ENCODE peak calls at places on chromosomes 7 and 10, in seven cellular contexts. T, C, A, G, Z, Y and S are unnamed samples.

GRCh38 chr7:1240917-1241509 is 8.3 kb downstream of the UNCX start:
- DNase-seq in T (no peak), C (no peak), A (no peak), G (no peak), Z (no peak), Y (no peak), S (no peak)

GRCh38 chr10:102752934-102753664 is 9.4 kb downstream of the WBP1L start:
- DNase-seq in T (no peak), C (no peak), A (peak), G (peak), Z (peak), Y (peak), S (no peak)

GRCh38 chr7:78490526-78490925 is 692.0 kb downstream of the PHTF2 start:
- DNase-seq in T (no peak), C (no peak), A (no peak), G (no peak), Z (no peak), Y (no peak), S (no peak)

GRCh38 chr7:43636093-43636492 is 53.2 kb downstream of the STK17A start:
- DNase-seq in T (no peak), C (no peak), A (no peak), G (no peak), Z (peak), Y (no peak), S (peak)

GRCh38 chr7:44762300-44762699 is 13.7 kb downstream of the ZMIZ2 start:
- DNase-seq in T (no peak), C (no peak), A (peak), G (no peak), Z (no peak), Y (no peak), S (no peak)

GRCh38 chr7:20330176-20330796 is 414 bp upstream of the ITGB8 start:
- DNase-seq in T (no peak), C (no peak), A (peak), G (no peak), Z (peak), Y (peak), S (peak)

GRCh38 chr10:17516376-17516775 is 62.0 kb upstream of the ST8SIA6 start:
- DNase-seq in T (no peak), C (no peak), A (no peak), G (no peak), Z (no peak), Y (no peak), S (no peak)

GRCh38 chr10:1217237-1217587 is 161.0 kb downstream of the WDR37 start:
- DNase-seq in T (no peak), C (no peak), A (no peak), G (no peak), Z (no peak), Y (no peak), S (no peak)

GRCh38 chr10:14603539-14604102 is 171.1 kb downstream of the FAM107B start:
- DNase-seq in T (no peak), C (no peak), A (peak), G (no peak), Z (no peak), Y (no peak), S (no peak)

GRCh38 chr10:93921338-93921737 is 27.6 kb downstream of the SLC35G1 start:
- DNase-seq in T (no peak), C (no peak), A (peak), G (no peak), Z (no peak), Y (no peak), S (peak)

GRCh38 chr10:118865998-118866778 is 111.4 kb upstream of the CACUL1 start:
- DNase-seq in T (no peak), C (no peak), A (peak), G (no peak), Z (peak), Y (no peak), S (no peak)

GRCh38 chr7:151598045-151598444 is 78.3 kb upstream of the RHEB start:
- DNase-seq in T (no peak), C (peak), A (no peak), G (no peak), Z (peak), Y (no peak), S (no peak)

GRCh38 chr7:106071356-106071998 is 40.6 kb downstream of the SYPL1 start:
- DNase-seq in T (no peak), C (no peak), A (peak), G (peak), Z (no peak), Y (no peak), S (peak)

GRCh38 chr10:16835223-16835622 is 18.0 kb upstream of the RSU1 start:
- DNase-seq in T (no peak), C (no peak), A (no peak), G (no peak), Z (no peak), Y (no peak), S (no peak)

GRCh38 chr10:66838656-66839055 is 87.2 kb upstream of the LRRTM3 start:
- DNase-seq in T (no peak), C (no peak), A (no peak), G (no peak), Z (no peak), Y (no peak), S (no peak)

GRCh38 chr7:81842361-81842760 is 72.5 kb upstream of the HGF start:
- DNase-seq in T (no peak), C (no peak), A (no peak), G (no peak), Z (no peak), Y (no peak), S (no peak)

GRCh38 chr7:90453259-90453891 is 16.1 kb upstream of the PTTG1IP2 start:
- DNase-seq in T (no peak), C (no peak), A (no peak), G (no peak), Z (no peak), Y (no peak), S (no peak)

GRCh38 chr10:91887075-91887899 is 22.0 kb downstream of the FGFBP3 start:
- DNase-seq in T (peak), C (no peak), A (peak), G (no peak), Z (peak), Y (no peak), S (no peak)

GRCh38 chr10:130500251-130501000 is 364.2 kb downstream of the GLRX3 start:
- DNase-seq in T (no peak), C (no peak), A (no peak), G (no peak), Z (no peak), Y (no peak), S (no peak)

GRCh38 chr7:110977127-110977776 is 113.7 kb upstream of the LRRN3 start:
- DNase-seq in T (no peak), C (no peak), A (no peak), G (no peak), Z (no peak), Y (no peak), S (no peak)

GRCh38 chr10:59290448-59290847 is 71.9 kb downstream of the FAM13C start:
- DNase-seq in T (no peak), C (no peak), A (peak), G (no peak), Z (peak), Y (no peak), S (no peak)

GRCh38 chr7:155373359-155374273 is 75.9 kb downstream of the INSIG1 start:
- DNase-seq in T (no peak), C (no peak), A (peak), G (no peak), Z (no peak), Y (no peak), S (no peak)
- TF ChIP-seq JUND in T (no peak), C (no peak), A (no peak), G (no peak), Z (no peak), Y (no peak), S (no peak)

GRCh38 chr10:101308051-101308450 is 45.9 kb upstream of the BTRC start:
- DNase-seq in T (no peak), C (no peak), A (no peak), G (no peak), Z (no peak), Y (no peak), S (no peak)
- TF ChIP-seq JUND in T (no peak), C (no peak), A (no peak), G (no peak), Z (no peak), Y (no peak), S (no peak)

GRCh38 chr7:134200970-134201369 is 73.8 kb downstream of the LRGUK start:
- DNase-seq in T (no peak), C (no peak), A (no peak), G (no peak), Z (no peak), Y (peak), S (no peak)
- TF ChIP-seq JUND in T (no peak), C (no peak), A (no peak), G (no peak), Z (no peak), Y (no peak), S (no peak)

GRCh38 chr10:62205750-62206399 is 62.8 kb downstream of the RTKN2 start:
- DNase-seq in T (no peak), C (no peak), A (no peak), G (no peak), Z (no peak), Y (no peak), S (no peak)
- TF ChIP-seq JUND in T (no peak), C (no peak), A (no peak), G (no peak), Z (no peak), Y (no peak), S (no peak)

GRCh38 chr10:7303067-7303629 is 107.7 kb downstream of the SFMBT2 start:
- DNase-seq in T (no peak), C (no peak), A (no peak), G (no peak), Z (no peak), Y (no peak), S (no peak)

GRCh38 chr10:7300327-7300726 is 110.5 kb downstream of the SFMBT2 start:
- DNase-seq in T (no peak), C (no peak), A (peak), G (no peak), Z (no peak), Y (no peak), S (no peak)

GRCh38 chr10:7301039-7301768 is 109.6 kb downstream of the SFMBT2 start:
- DNase-seq in T (no peak), C (no peak), A (peak), G (no peak), Z (no peak), Y (peak), S (peak)

GRCh38 chr10:7304110-7304509 is 106.7 kb downstream of the SFMBT2 start:
- DNase-seq in T (no peak), C (no peak), A (no peak), G (no peak), Z (no peak), Y (no peak), S (no peak)

GRCh38 chr10:7302393-7303054 is 108.3 kb downstream of the SFMBT2 start:
- DNase-seq in T (no peak), C (no peak), A (no peak), G (no peak), Z (no peak), Y (no peak), S (no peak)
- TF ChIP-seq JUND in T (no peak), C (no peak), A (no peak), G (no peak), Z (no peak), Y (no peak), S (no peak)

DNA sequence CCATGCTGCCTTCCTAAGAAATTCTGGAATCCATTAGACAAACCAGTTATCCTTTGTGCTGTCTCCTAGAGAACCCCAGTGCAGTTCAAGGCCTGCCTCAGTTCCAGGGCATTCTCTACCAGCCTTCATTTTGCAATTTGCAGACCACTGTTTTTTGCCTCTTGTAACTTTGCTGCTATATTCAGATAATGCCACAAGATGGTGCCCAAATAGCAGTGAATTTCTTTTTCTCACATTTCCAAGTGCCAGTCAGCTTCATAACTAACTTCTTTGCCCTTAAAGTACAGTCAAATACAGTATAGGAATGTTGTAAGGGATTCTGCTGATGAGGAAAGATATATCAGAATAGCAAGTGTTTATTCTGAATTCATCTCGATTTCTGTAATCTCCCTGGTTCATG is 25.2 kb downstream of the LOXL4 start:
- DNase-seq in T (no peak), C (no peak), A (peak), G (no peak), Z (no peak), Y (no peak), S (peak)
- TF ChIP-seq JUND in T (no peak), C (no peak), A (no peak), G (no peak), Z (no peak), Y (no peak), S (no peak)

GRCh38 chr10:72904806-72905205 is 11.3 kb downstream of the OIT3 start:
- DNase-seq in T (no peak), C (no peak), A (no peak), G (peak), Z (no peak), Y (no peak), S (no peak)
- TF ChIP-seq JUND in T (no peak), C (no peak), A (no peak), G (no peak), Z (no peak), Y (no peak), S (no peak)

GRCh38 chr7:2527505-2528464 is 8.2 kb downstream of the LFNG start:
- DNase-seq in T (no peak), C (no peak), A (no peak), G (no peak), Z (peak), Y (peak), S (no peak)

GRCh38 chr7:2528481-2529095 is 9.0 kb downstream of the LFNG start:
- DNase-seq in T (no peak), C (no peak), A (no peak), G (no peak), Z (no peak), Y (no peak), S (no peak)

GRCh38 chr7:2530076-2530967 is 10.7 kb downstream of the LFNG start:
- DNase-seq in T (no peak), C (no peak), A (no peak), G (peak), Z (no peak), Y (peak), S (no peak)

GRCh38 chr7:2526659-2527504 is 7.3 kb downstream of the LFNG start:
- DNase-seq in T (no peak), C (no peak), A (no peak), G (no peak), Z (no peak), Y (no peak), S (no peak)

DNA sequence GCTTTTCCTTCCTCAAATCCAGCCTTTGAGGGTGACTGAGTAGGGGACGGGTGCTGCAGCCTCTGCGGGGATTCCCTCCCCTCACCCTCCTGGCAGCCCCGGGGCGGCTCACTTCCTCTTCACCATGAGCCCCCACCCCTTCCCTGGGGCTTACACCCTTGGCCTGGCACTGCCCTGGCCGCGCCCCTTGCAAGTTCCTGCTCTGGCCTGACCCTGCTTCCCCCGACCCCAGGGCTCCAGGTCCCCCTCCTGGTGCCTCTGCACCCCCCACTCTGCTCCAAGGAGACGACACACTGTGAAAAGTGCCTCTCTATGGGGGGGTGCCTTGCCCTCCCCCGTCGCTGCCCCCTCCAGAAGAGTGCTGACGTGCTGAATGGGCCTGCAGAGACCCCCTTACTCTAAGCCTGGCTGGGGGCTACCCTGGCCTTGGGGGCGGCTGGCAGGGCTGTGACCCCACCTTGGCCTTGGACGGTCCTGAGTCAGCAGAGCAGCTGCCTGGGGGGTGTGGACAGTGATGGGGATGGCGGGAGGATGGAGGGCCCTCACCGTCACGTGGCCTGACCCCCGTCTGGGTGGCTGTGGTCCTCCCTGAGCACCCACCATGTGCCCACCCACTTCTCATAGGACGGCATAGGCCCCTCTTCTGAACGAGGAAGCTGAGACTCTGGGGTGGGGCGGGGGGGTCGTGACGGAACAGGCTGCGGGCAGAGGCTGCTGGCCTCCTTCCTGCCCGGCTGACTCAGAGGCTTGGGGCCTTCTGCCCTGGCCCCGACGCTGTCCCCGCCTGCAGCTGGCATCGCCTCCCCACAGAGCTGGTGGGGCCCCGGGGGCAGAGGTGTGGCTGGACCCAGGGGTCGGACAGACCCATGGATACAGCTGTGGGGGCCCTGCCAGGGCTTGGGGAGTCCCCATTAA is 9.8 kb downstream of the LFNG start:
- DNase-seq in T (no peak), C (no peak), A (no peak), G (no peak), Z (no peak), Y (no peak), S (no peak)
- TF ChIP-seq JUND in T (no peak), C (no peak), A (peak), G (no peak), Z (no peak), Y (no peak), S (no peak)